ENCODE peak calls at places on chromosome 15, in six cellular contexts. One of them, this sample, is unnamed. For H3K27me3, the result is how much of the 10 kb centered on the place peaks cover.

GRCh38 chr15:90650117-90650955 is 66.8 kb upstream of the BLM start:
- DNase-seq in HepG2: no peak
- DNase-seq in HCT116: no peak
- DNase-seq in breast epithelium: no peak
- DNase-seq in H1: no peak
- DNase-seq in stomach: no peak
- DNase-seq in this sample: no peak

GRCh38 chr15:68666812-68667450 is 88.1 kb downstream of the CORO2B start:
- DNase-seq in HepG2: no peak
- DNase-seq in HCT116: no peak
- DNase-seq in breast epithelium: no peak
- DNase-seq in H1: peak
- DNase-seq in stomach: no peak
- DNase-seq in this sample: no peak

GRCh38 chr15:89745131-89745530 is 5.9 kb downstream of the MESP1 start:
- DNase-seq in HepG2: no peak
- DNase-seq in HCT116: no peak
- DNase-seq in breast epithelium: no peak
- DNase-seq in H1: no peak
- DNase-seq in stomach: no peak
- DNase-seq in this sample: no peak

GRCh38 chr15:31871887-31872281 is 158.4 kb upstream of the CHRNA7 start:
- DNase-seq in HepG2: no peak
- DNase-seq in HCT116: no peak
- DNase-seq in breast epithelium: no peak
- DNase-seq in H1: no peak
- DNase-seq in stomach: no peak
- DNase-seq in this sample: no peak

GRCh38 chr15:43105077-43105769 is 615 bp downstream of the UBR1 start:
- DNase-seq in HepG2: peak
- DNase-seq in HCT116: no peak
- DNase-seq in breast epithelium: no peak
- DNase-seq in H1: no peak
- DNase-seq in stomach: peak
- DNase-seq in this sample: no peak

GRCh38 chr15:32042269-32042996 is 12.1 kb downstream of the CHRNA7 start:
- DNase-seq in HepG2: no peak
- DNase-seq in HCT116: peak
- DNase-seq in breast epithelium: no peak
- DNase-seq in H1: no peak
- DNase-seq in stomach: no peak
- DNase-seq in this sample: no peak

GRCh38 chr15:51731549-51732267 is 5.7 kb downstream of the LYSMD2 start:
- DNase-seq in HepG2: no peak
- DNase-seq in HCT116: no peak
- DNase-seq in breast epithelium: no peak
- DNase-seq in H1: no peak
- DNase-seq in stomach: peak
- DNase-seq in this sample: peak

GRCh38 chr15:58114812-58115211 is 23.4 kb upstream of the AQP9 start:
- DNase-seq in HepG2: no peak
- DNase-seq in HCT116: no peak
- DNase-seq in breast epithelium: no peak
- DNase-seq in H1: no peak
- DNase-seq in stomach: no peak
- DNase-seq in this sample: no peak

GRCh38 chr15:35115155-35115725 is 30.1 kb upstream of the NANOGP8 start:
- DNase-seq in HepG2: peak
- DNase-seq in HCT116: no peak
- DNase-seq in breast epithelium: no peak
- DNase-seq in H1: no peak
- DNase-seq in stomach: no peak
- DNase-seq in this sample: no peak

GRCh38 chr15:25056484-25057429 is 102.0 kb downstream of the SNRPN start:
- DNase-seq in HepG2: no peak
- DNase-seq in HCT116: no peak
- DNase-seq in breast epithelium: no peak
- DNase-seq in H1: peak
- DNase-seq in stomach: peak
- DNase-seq in this sample: no peak

GRCh38 chr15:45333550-45333949 is 44.8 kb downstream of the GATM start:
- DNase-seq in HepG2: peak
- DNase-seq in HCT116: no peak
- DNase-seq in breast epithelium: no peak
- DNase-seq in H1: no peak
- DNase-seq in stomach: peak
- DNase-seq in this sample: no peak

GRCh38 chr15:54815546-54815945 is 381.2 kb downstream of the RSL24D1 start:
- DNase-seq in HepG2: no peak
- DNase-seq in HCT116: no peak
- DNase-seq in breast epithelium: no peak
- DNase-seq in H1: no peak
- DNase-seq in stomach: no peak
- DNase-seq in this sample: no peak

GRCh38 chr15:56736881-56737707 is 3.8 kb upstream of the ZNF280D start:
- DNase-seq in HepG2: no peak
- DNase-seq in HCT116: no peak
- DNase-seq in breast epithelium: no peak
- DNase-seq in H1: no peak
- DNase-seq in stomach: no peak
- DNase-seq in this sample: no peak

GRCh38 chr15:90691982-90692773 is 25.0 kb upstream of the BLM start:
- DNase-seq in HepG2: no peak
- DNase-seq in HCT116: no peak
- DNase-seq in breast epithelium: no peak
- DNase-seq in H1: no peak
- DNase-seq in stomach: no peak
- DNase-seq in this sample: no peak

GRCh38 chr15:45641374-45641778 is 6.5 kb downstream of the SQOR start:
- DNase-seq in HepG2: peak
- DNase-seq in HCT116: no peak
- DNase-seq in breast epithelium: no peak
- DNase-seq in H1: no peak
- DNase-seq in stomach: peak
- DNase-seq in this sample: no peak

GRCh38 chr15:46441294-46442062 is 806.6 kb downstream of the SQOR start:
- DNase-seq in HepG2: no peak
- DNase-seq in HCT116: no peak
- DNase-seq in breast epithelium: no peak
- DNase-seq in H1: no peak
- DNase-seq in stomach: no peak
- DNase-seq in this sample: no peak

GRCh38 chr15:90594297-90594696 is 64.6 kb downstream of the CRTC3 start:
- DNase-seq in HepG2: no peak
- DNase-seq in HCT116: no peak
- DNase-seq in breast epithelium: peak
- DNase-seq in H1: no peak
- DNase-seq in stomach: peak
- DNase-seq in this sample: peak

GRCh38 chr15:44102675-44103254 is 92.3 kb downstream of the FRMD5 start:
- DNase-seq in HepG2: peak
- DNase-seq in HCT116: peak
- DNase-seq in breast epithelium: no peak
- DNase-seq in H1: no peak
- DNase-seq in stomach: peak
- DNase-seq in this sample: no peak

GRCh38 chr15:51579012-51579411 is 43.6 kb downstream of the DMXL2 start:
- DNase-seq in HepG2: no peak
- DNase-seq in HCT116: no peak
- DNase-seq in breast epithelium: no peak
- DNase-seq in H1: no peak
- DNase-seq in stomach: no peak
- DNase-seq in this sample: no peak

GRCh38 chr15:48914717-48915116 is 36.8 kb downstream of the EID1 start:
- DNase-seq in HepG2: no peak
- DNase-seq in HCT116: no peak
- DNase-seq in breast epithelium: no peak
- DNase-seq in H1: no peak
- DNase-seq in stomach: no peak
- DNase-seq in this sample: no peak

GRCh38 chr15:76012021-76012551 is at the start of gene NRG4:
- DNase-seq in HepG2: no peak
- DNase-seq in HCT116: peak
- DNase-seq in breast epithelium: no peak
- DNase-seq in H1: no peak
- DNase-seq in stomach: peak
- DNase-seq in this sample: no peak

GRCh38 chr15:39016706-39017105 is 452.1 kb upstream of the RASGRP1 start:
- DNase-seq in HepG2: no peak
- DNase-seq in HCT116: no peak
- DNase-seq in breast epithelium: no peak
- DNase-seq in H1: no peak
- DNase-seq in stomach: no peak
- DNase-seq in this sample: no peak

GRCh38 chr15:70323111-70323851 is 225.6 kb upstream of the TLE3 start:
- DNase-seq in HepG2: no peak
- DNase-seq in HCT116: no peak
- DNase-seq in breast epithelium: no peak
- DNase-seq in H1: peak
- DNase-seq in stomach: peak
- DNase-seq in this sample: peak

GRCh38 chr15:89057506-89058133 is 30.6 kb upstream of the ABHD2 start:
- DNase-seq in HepG2: peak
- DNase-seq in HCT116: peak
- DNase-seq in breast epithelium: peak
- DNase-seq in H1: peak
- DNase-seq in stomach: peak
- DNase-seq in this sample: peak

GRCh38 chr15:81188354-81188753 is 8.3 kb upstream of the IL16 start:
- DNase-seq in HepG2: no peak
- DNase-seq in HCT116: no peak
- DNase-seq in breast epithelium: no peak
- DNase-seq in H1: no peak
- DNase-seq in stomach: no peak
- DNase-seq in this sample: no peak

GRCh38 chr15:81880314-81880713 is 165.5 kb downstream of the MEX3B start:
- DNase-seq in HepG2: no peak
- DNase-seq in HCT116: no peak
- DNase-seq in breast epithelium: no peak
- DNase-seq in H1: no peak
- DNase-seq in stomach: no peak
- DNase-seq in this sample: no peak

GRCh38 chr15:55481842-55482241 is 26.2 kb downstream of the DNAAF4 start:
- DNase-seq in HepG2: no peak
- DNase-seq in HCT116: no peak
- DNase-seq in breast epithelium: no peak
- DNase-seq in H1: no peak
- DNase-seq in stomach: no peak
- DNase-seq in this sample: no peak

GRCh38 chr15:28097656-28098359 is 1.3 kb downstream of the OCA2 start:
- DNase-seq in HepG2: no peak
- DNase-seq in HCT116: no peak
- DNase-seq in breast epithelium: no peak
- DNase-seq in H1: no peak
- DNase-seq in stomach: no peak
- DNase-seq in this sample: no peak
- H3K27me3 ChIP-seq in HepG2: half or more
- H3K27me3 ChIP-seq in HCT116: under half
- H3K27me3 ChIP-seq in breast epithelium: under half
- H3K27me3 ChIP-seq in H1: half or more
- H3K27me3 ChIP-seq in stomach: half or more
- H3K27me3 ChIP-seq in this sample: under half

DNA sequence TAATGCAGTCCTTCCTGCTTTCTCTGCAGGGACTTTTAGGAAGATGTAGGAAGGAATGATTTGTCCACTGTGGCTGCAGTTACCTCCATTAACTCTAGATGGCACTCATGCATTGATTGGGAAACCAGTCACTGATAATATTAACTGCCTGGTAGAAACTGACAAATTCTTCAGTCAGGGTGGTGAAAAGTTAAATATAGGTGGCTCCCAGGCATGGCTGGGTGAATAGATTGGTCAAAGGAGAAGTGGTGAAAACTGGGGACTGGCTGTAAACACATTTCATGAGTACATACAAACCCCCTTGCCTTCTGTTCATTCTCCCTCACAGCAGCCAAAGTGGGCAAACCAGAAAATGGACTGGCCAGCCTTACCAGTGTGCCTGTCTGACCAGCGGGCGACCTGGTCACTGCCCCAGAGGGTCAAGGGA is 333.4 kb downstream of the THSD4 start:
- DNase-seq in HepG2: peak
- DNase-seq in HCT116: peak
- DNase-seq in breast epithelium: no peak
- DNase-seq in H1: peak
- DNase-seq in stomach: peak
- DNase-seq in this sample: no peak
- TF ChIP-seq POLR2AphosphoS5 in HepG2: no peak
- TF ChIP-seq POLR2AphosphoS5 in HCT116: no peak
- TF ChIP-seq POLR2AphosphoS5 in breast epithelium: no peak
- TF ChIP-seq POLR2AphosphoS5 in H1: no peak
- TF ChIP-seq POLR2AphosphoS5 in stomach: no peak
- TF ChIP-seq POLR2AphosphoS5 in this sample: no peak

GRCh38 chr15:84813931-84814330 is 3.2 kb upstream of the ALPK3 start:
- DNase-seq in HepG2: no peak
- DNase-seq in HCT116: no peak
- DNase-seq in breast epithelium: no peak
- DNase-seq in H1: no peak
- DNase-seq in stomach: no peak
- DNase-seq in this sample: no peak
- H3K27me3 ChIP-seq in HepG2: under half
- H3K27me3 ChIP-seq in HCT116: under half
- H3K27me3 ChIP-seq in breast epithelium: under half
- H3K27me3 ChIP-seq in H1: under half
- H3K27me3 ChIP-seq in stomach: under half
- H3K27me3 ChIP-seq in this sample: under half

GRCh38 chr15:42085721-42086120 is 8.6 kb downstream of the PLA2G4D start:
- DNase-seq in HepG2: no peak
- DNase-seq in HCT116: no peak
- DNase-seq in breast epithelium: peak
- DNase-seq in H1: no peak
- DNase-seq in stomach: no peak
- DNase-seq in this sample: no peak

GRCh38 chr15:42083916-42084315 is 10.4 kb downstream of the PLA2G4D start:
- DNase-seq in HepG2: no peak
- DNase-seq in HCT116: no peak
- DNase-seq in breast epithelium: peak
- DNase-seq in H1: no peak
- DNase-seq in stomach: peak
- DNase-seq in this sample: no peak

GRCh38 chr15:42083605-42083908 is 10.8 kb downstream of the PLA2G4D start:
- DNase-seq in HepG2: no peak
- DNase-seq in HCT116: no peak
- DNase-seq in breast epithelium: no peak
- DNase-seq in H1: no peak
- DNase-seq in stomach: peak
- DNase-seq in this sample: no peak

GRCh38 chr15:42085236-42085605 is 9.1 kb downstream of the PLA2G4D start:
- DNase-seq in HepG2: no peak
- DNase-seq in HCT116: no peak
- DNase-seq in breast epithelium: peak
- DNase-seq in H1: no peak
- DNase-seq in stomach: peak
- DNase-seq in this sample: no peak

GRCh38 chr15:42084465-42085235 is 9.7 kb downstream of the PLA2G4D start:
- DNase-seq in HepG2: peak
- DNase-seq in HCT116: no peak
- DNase-seq in breast epithelium: peak
- DNase-seq in H1: peak
- DNase-seq in stomach: peak
- DNase-seq in this sample: no peak
- TF ChIP-seq POLR2AphosphoS5 in HepG2: no peak
- TF ChIP-seq POLR2AphosphoS5 in HCT116: no peak
- TF ChIP-seq POLR2AphosphoS5 in breast epithelium: no peak
- TF ChIP-seq POLR2AphosphoS5 in H1: no peak
- TF ChIP-seq POLR2AphosphoS5 in stomach: no peak
- TF ChIP-seq POLR2AphosphoS5 in this sample: no peak

This sample was measured in esophagus muscularis mucosa.